ENCODE peak calls at places on chromosome 2, in ten cellular contexts. I, V, J, L, T, Q, M, R, P and G are unnamed samples.

GRCh38 chr2:27322301-27322765 is 564 bp downstream of the MPV17 start:
- DNase-seq in I (peak), V (no peak), J (no peak), L (peak), T (no peak), Q (no peak), M (no peak), R (no peak), P (no peak), G (peak)

GRCh38 chr2:219171231-219171651 is 1.4 kb upstream of the SLC23A3 start:
- DNase-seq in I (peak), V (peak), J (peak), L (peak), T (peak), Q (peak), M (no peak), R (no peak), P (no peak), G (peak)

GRCh38 chr2:187982668-187983067 is 309.0 kb upstream of the GULP1 start:
- DNase-seq in I (no peak), V (no peak), J (no peak), L (no peak), T (peak), Q (peak), M (no peak), R (no peak), P (no peak), G (no peak)

GRCh38 chr2:191968151-191968550 is 121.3 kb upstream of the CAVIN2 start:
- DNase-seq in I (no peak), V (no peak), J (no peak), L (no peak), T (no peak), Q (no peak), M (no peak), R (no peak), P (no peak), G (no peak)

GRCh38 chr2:20649586-20650375 is 1.1 kb downstream of the HS1BP3 start:
- DNase-seq in I (no peak), V (no peak), J (no peak), L (no peak), T (no peak), Q (no peak), M (no peak), R (no peak), P (no peak), G (no peak)

GRCh38 chr2:196737046-196737445 is 62.4 kb downstream of the GTF3C3 start:
- DNase-seq in I (no peak), V (no peak), J (no peak), L (no peak), T (no peak), Q (no peak), M (no peak), R (no peak), P (no peak), G (no peak)

GRCh38 chr2:9167718-9168657 is 38.6 kb upstream of the ASAP2 start:
- DNase-seq in I (no peak), V (no peak), J (no peak), L (no peak), T (no peak), Q (no peak), M (no peak), R (no peak), P (no peak), G (no peak)

GRCh38 chr2:145158051-145158586 is 638.2 kb upstream of the ZEB2 start:
- DNase-seq in I (no peak), V (no peak), J (peak), L (no peak), T (no peak), Q (peak), M (no peak), R (no peak), P (no peak), G (no peak)

GRCh38 chr2:1004398-1004797 is 53.7 kb downstream of the SNTG2 start:
- DNase-seq in I (no peak), V (no peak), J (no peak), L (no peak), T (no peak), Q (no peak), M (no peak), R (no peak), P (no peak), G (no peak)

GRCh38 chr2:74602553-74603281 is 45.4 kb downstream of the M1AP start:
- DNase-seq in I (no peak), V (no peak), J (no peak), L (no peak), T (no peak), Q (peak), M (no peak), R (no peak), P (peak), G (no peak)

GRCh38 chr2:174645316-174645715 is 47.7 kb upstream of the WIPF1 start:
- DNase-seq in I (no peak), V (no peak), J (no peak), L (no peak), T (no peak), Q (no peak), M (no peak), R (no peak), P (no peak), G (no peak)

GRCh38 chr2:191222507-191222906 is 22.7 kb upstream of the MYO1B start:
- DNase-seq in I (no peak), V (no peak), J (no peak), L (no peak), T (no peak), Q (no peak), M (no peak), R (no peak), P (no peak), G (no peak)

GRCh38 chr2:133885847-133886246 is 317.6 kb upstream of the NCKAP5 start:
- DNase-seq in I (no peak), V (no peak), J (peak), L (no peak), T (no peak), Q (no peak), M (no peak), R (no peak), P (no peak), G (no peak)

GRCh38 chr2:98090951-98091350 is 4.0 kb downstream of the VWA3B start:
- DNase-seq in I (no peak), V (no peak), J (no peak), L (no peak), T (no peak), Q (no peak), M (no peak), R (no peak), P (no peak), G (no peak)

GRCh38 chr2:197204855-197205254 is 105.7 kb downstream of the ANKRD44 start:
- DNase-seq in I (no peak), V (no peak), J (no peak), L (no peak), T (no peak), Q (no peak), M (no peak), R (no peak), P (no peak), G (no peak)

GRCh38 chr2:8636691-8637636 is 44.9 kb upstream of the ID2 start:
- DNase-seq in I (no peak), V (no peak), J (no peak), L (no peak), T (no peak), Q (no peak), M (no peak), R (no peak), P (no peak), G (no peak)

GRCh38 chr2:95043300-95043786 is 17.8 kb downstream of the MAL start:
- DNase-seq in I (peak), V (peak), J (no peak), L (peak), T (no peak), Q (peak), M (no peak), R (no peak), P (no peak), G (no peak)

GRCh38 chr2:102063360-102063947 is 71.7 kb downstream of the IL1R2 start:
- DNase-seq in I (no peak), V (no peak), J (peak), L (no peak), T (no peak), Q (no peak), M (no peak), R (no peak), P (no peak), G (no peak)

GRCh38 chr2:145813481-145813880 is 1293.6 kb upstream of the ZEB2 start:
- DNase-seq in I (no peak), V (no peak), J (no peak), L (no peak), T (no peak), Q (no peak), M (no peak), R (no peak), P (no peak), G (no peak)

GRCh38 chr2:29527947-29528346 is 393.4 kb downstream of the ALK start:
- DNase-seq in I (no peak), V (no peak), J (no peak), L (no peak), T (no peak), Q (no peak), M (no peak), R (no peak), P (no peak), G (no peak)

GRCh38 chr2:196431076-196431475 is 208.4 kb upstream of the CCDC150 start:
- DNase-seq in I (no peak), V (no peak), J (no peak), L (no peak), T (no peak), Q (no peak), M (no peak), R (no peak), P (no peak), G (no peak)

GRCh38 chr2:61727746-61728145 is 126.1 kb downstream of the FAM161A start:
- DNase-seq in I (no peak), V (no peak), J (no peak), L (no peak), T (no peak), Q (no peak), M (no peak), R (no peak), P (no peak), G (no peak)